ENCODE peak calls at places on chromosome 1, in six cellular contexts. G, C, W, R, D and Z are unnamed samples.

GRCh38 chr1:153058826-153059784 is 1.8 kb upstream of the SPRR2A start:
- DNase-seq in G (no peak), C (no peak), W (no peak), R (no peak), D (no peak), Z (no peak)

GRCh38 chr1:47846981-47847380 is 150.2 kb downstream of the TRABD2B start:
- DNase-seq in G (no peak), C (no peak), W (no peak), R (no peak), D (no peak), Z (no peak)

GRCh38 chr1:236808005-236808404 is 12.9 kb downstream of the MTR start:
- DNase-seq in G (no peak), C (no peak), W (no peak), R (no peak), D (no peak), Z (no peak)

GRCh38 chr1:43121251-43121650 is 50.8 kb downstream of the EBNA1BP2 start:
- DNase-seq in G (no peak), C (no peak), W (peak), R (no peak), D (no peak), Z (no peak)

GRCh38 chr1:180571060-180571831 is 12.5 kb downstream of the OVAAL start:
- DNase-seq in G (no peak), C (no peak), W (peak), R (peak), D (no peak), Z (no peak)

GRCh38 chr1:85615536-85615935 is 35.0 kb downstream of the CCN1 start:
- DNase-seq in G (no peak), C (no peak), W (no peak), R (no peak), D (no peak), Z (no peak)

GRCh38 chr1:151547119-151547899 is 7.2 kb downstream of the TUFT1 start:
- DNase-seq in G (no peak), C (no peak), W (peak), R (peak), D (peak), Z (peak)

GRCh38 chr1:53343831-53344668 is 16.2 kb upstream of the LRP8 start:
- DNase-seq in G (peak), C (no peak), W (no peak), R (peak), D (no peak), Z (peak)

GRCh38 chr1:55831759-55832158 is 616.6 kb upstream of the USP24 start:
- DNase-seq in G (no peak), C (no peak), W (no peak), R (no peak), D (no peak), Z (no peak)

GRCh38 chr1:85128296-85128695 is 72.5 kb downstream of the SYDE2 start:
- DNase-seq in G (no peak), C (no peak), W (peak), R (peak), D (no peak), Z (no peak)

GRCh38 chr1:55718758-55719671 is 503.9 kb upstream of the USP24 start:
- DNase-seq in G (peak), C (no peak), W (peak), R (peak), D (no peak), Z (peak)

GRCh38 chr1:150151291-150152181 is 1.8 kb downstream of the PLEKHO1 start:
- DNase-seq in G (peak), C (peak), W (no peak), R (peak), D (no peak), Z (no peak)

GRCh38 chr1:206832352-206832751 is 33.1 kb upstream of the IL20 start:
- DNase-seq in G (no peak), C (no peak), W (no peak), R (no peak), D (no peak), Z (no peak)

GRCh38 chr1:21669287-21670058 is at the start of gene RAP1GAP:
- DNase-seq in G (no peak), C (no peak), W (no peak), R (no peak), D (no peak), Z (peak)

GRCh38 chr1:182446033-182446669 is 3.8 kb upstream of the RGSL1 start:
- DNase-seq in G (no peak), C (peak), W (peak), R (peak), D (peak), Z (peak)

GRCh38 chr1:218496561-218496960 is 151.4 kb downstream of the TGFB2 start:
- DNase-seq in G (no peak), C (no peak), W (peak), R (peak), D (peak), Z (no peak)

GRCh38 chr1:61109910-61110309 is 27.5 kb downstream of the NFIA start:
- DNase-seq in G (no peak), C (no peak), W (no peak), R (no peak), D (no peak), Z (no peak)

GRCh38 chr1:155455588-155456195 is 106.9 kb downstream of the ASH1L start:
- DNase-seq in G (no peak), C (no peak), W (no peak), R (peak), D (no peak), Z (no peak)

GRCh38 chr1:248786106-248786665 is 30.6 kb upstream of the LYPD8 start:
- DNase-seq in G (no peak), C (no peak), W (peak), R (no peak), D (no peak), Z (no peak)

GRCh38 chr1:111754964-111755320 is 759 bp upstream of the DDX20 start:
- DNase-seq in G (peak), C (peak), W (peak), R (peak), D (no peak), Z (peak)

GRCh38 chr1:155975375-155976061 is 2.8 kb downstream of the ARHGEF2 start:
- DNase-seq in G (no peak), C (no peak), W (no peak), R (no peak), D (no peak), Z (no peak)

GRCh38 chr1:23793018-23793781 is 2.3 kb downstream of the LYPLA2 start:
- DNase-seq in G (peak), C (no peak), W (no peak), R (peak), D (no peak), Z (peak)

GRCh38 chr1:80445021-80445420 is 1355.7 kb upstream of the ADGRL2 start:
- DNase-seq in G (no peak), C (no peak), W (no peak), R (peak), D (peak), Z (no peak)

GRCh38 chr1:3640113-3640932 is 9.6 kb downstream of the WRAP73 start:
- DNase-seq in G (no peak), C (no peak), W (no peak), R (no peak), D (no peak), Z (no peak)

DNA sequence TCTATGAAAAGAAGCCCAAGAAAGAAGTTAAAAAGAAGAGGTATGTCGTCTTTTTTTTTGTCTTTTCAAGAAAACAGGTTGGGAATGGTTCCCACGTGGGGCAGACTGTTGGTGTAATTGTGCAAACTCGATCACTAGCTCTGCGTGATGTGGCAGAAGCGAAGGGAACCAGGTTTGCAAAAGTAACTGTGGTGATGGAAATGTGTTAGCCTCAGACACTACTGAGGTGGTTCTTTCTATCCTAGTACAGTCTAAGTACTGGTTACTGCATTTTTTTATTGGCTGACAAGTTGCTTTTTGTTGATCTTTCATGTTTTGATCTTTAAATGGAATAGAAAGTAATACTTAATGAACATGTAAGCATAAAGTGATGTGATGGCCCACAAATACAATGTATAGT is 8.8 kb downstream of the RPL5 start:
- DNase-seq in G (no peak), C (no peak), W (no peak), R (no peak), D (no peak), Z (no peak)
- TF ChIP-seq CTCF in G (no peak), C (no peak), W (no peak), R (no peak), D (no peak), Z (no peak)

DNA sequence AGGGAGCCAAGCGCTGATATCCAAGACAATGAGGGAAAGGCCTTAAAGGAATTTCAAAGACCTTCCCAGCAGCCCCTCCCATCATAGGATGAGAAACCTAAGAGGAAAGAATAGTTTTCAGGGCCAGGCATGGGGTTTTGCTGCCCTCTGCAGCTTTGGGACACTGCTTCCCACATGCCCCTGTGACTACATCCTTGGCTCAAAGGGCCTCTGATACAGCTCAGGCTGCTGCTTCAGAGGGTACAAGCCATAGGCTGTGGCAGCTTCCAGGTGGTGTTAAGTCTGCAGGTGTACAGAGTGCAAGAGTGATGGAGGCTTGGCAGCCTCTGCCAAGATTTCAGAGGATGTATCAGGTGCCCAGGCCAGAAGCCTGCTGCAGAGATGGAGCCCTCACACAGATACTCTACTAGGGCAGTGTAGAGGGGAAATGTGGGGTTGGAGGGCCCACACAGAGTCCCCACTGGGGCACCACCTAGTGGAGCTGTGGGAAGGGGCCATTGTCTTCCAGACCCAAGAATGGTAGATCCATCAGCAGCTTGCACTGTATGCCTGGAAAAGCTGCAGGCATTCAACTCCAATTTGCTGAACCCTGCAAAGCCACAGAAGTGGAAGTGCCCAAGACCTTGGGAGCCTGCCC is 125.8 kb downstream of the SLC45A1 start:
- DNase-seq in G (no peak), C (no peak), W (peak), R (no peak), D (no peak), Z (no peak)
- TF ChIP-seq CTCF in G (no peak), C (peak), W (peak), R (peak), D (peak), Z (no peak)

GRCh38 chr1:226403522-226404034 is 4.3 kb downstream of the PARP1 start:
- DNase-seq in G (no peak), C (peak), W (peak), R (peak), D (no peak), Z (no peak)
- TF ChIP-seq CTCF in G (no peak), C (peak), W (peak), R (peak), D (no peak), Z (no peak)

GRCh38 chr1:228102791-228103620 is at the start of gene C1orf35:
- DNase-seq in G (peak), C (peak), W (peak), R (peak), D (peak), Z (peak)

GRCh38 chr1:228100822-228101613 is 2.1 kb downstream of the C1orf35 start:
- DNase-seq in G (no peak), C (no peak), W (peak), R (no peak), D (no peak), Z (no peak)

GRCh38 chr1:228101614-228101993 is 1.5 kb downstream of the C1orf35 start:
- DNase-seq in G (peak), C (no peak), W (peak), R (no peak), D (no peak), Z (peak)

GRCh38 chr1:228104526-228105251 is 1.6 kb upstream of the C1orf35 start:
- DNase-seq in G (peak), C (no peak), W (peak), R (no peak), D (no peak), Z (no peak)

DNA sequence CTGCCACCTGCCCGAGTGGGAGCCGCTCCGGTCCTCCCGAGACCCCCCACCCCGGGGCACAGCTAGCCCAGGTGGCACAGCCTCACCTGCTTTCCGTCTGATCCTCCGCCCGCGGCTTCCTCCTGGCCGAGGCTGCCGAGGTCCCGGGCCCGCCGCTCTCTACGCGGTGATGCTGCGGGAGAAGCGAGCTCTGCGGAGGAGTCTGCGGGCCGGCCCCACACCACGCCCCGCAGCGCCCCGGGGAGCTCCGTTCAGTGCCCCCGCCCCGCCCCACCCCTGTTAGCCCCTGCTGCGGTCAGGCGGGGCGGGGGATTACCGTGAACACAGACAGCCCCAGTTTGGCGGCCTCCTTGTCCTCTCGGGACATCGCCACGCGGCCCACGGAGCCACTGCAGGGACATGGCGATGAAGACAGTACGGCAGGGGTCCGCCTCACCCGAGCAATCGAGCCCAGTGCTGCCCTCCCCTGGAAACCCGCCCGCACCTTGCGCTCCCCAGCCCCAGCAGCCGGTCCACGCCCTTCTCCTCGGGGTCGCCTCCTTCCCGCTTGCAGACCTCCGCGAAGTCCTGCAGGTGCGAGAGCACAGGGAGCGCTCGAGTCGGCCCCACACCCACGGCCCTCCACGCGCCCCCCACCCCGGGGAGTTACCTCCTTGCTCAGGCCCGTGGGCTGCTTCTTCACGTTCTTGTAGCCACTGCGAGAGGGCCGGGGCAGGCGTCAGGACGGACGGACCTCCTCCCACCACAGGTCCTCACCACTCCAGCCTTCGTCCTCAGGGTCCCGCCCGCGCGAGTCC is 933 bp downstream of the C1orf35 start:
- DNase-seq in G (peak), C (peak), W (peak), R (no peak), D (no peak), Z (peak)
- TF ChIP-seq CTCF in G (no peak), C (peak), W (peak), R (peak), D (no peak), Z (no peak)

DNA sequence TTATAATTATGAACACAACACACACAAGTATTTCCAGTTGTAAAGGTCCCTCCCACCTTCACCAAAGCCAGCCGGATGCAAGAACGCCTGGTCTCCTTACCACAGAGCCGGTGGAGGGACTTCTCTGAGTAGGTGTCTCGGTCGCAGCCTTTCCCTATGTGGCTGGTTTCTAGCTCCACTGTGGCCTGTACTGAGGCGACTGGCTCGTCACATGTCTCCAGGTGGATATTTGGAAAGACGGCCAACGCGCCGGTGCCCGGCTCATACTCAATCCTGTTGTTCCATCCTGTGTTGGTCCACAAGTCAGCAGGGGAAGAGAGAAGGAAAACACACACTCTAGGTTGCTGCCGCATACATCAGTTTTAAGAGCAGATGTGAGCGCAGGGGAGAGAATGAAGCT is 74.4 kb downstream of the CLSTN1 start:
- DNase-seq in G (no peak), C (no peak), W (no peak), R (no peak), D (no peak), Z (no peak)
- TF ChIP-seq CTCF in G (no peak), C (no peak), W (no peak), R (no peak), D (no peak), Z (no peak)

DNA sequence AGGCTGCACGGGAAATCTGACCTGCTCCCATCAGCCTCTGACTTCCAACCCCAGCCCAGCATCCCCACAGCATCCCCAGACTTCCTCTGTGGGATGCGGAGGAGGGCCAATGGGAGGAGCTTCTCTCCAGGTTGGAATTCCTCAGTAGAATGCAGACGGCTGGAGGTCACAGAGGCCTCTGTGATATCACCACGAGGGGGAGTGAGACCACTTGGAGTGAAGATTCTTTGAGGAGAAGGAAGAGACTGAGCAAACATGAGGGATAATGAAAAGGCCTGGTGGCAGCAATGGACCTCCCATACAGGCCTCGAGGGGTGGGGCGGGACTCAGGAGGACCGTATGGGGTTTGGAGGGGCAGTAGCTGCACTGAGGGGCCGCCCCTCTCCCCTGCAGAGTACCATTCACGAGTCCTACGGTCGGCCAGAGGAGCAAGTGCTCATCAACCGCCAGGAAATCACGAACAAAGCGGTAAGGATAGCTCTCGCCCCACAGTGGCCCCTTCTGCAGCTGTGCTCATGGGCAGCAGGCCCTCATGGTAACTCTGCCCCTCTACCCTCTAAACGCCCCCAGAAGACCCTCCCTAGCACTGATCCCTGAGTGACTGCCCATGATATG is at the start of gene CATSPER4:
- DNase-seq in G (no peak), C (peak), W (no peak), R (peak), D (no peak), Z (no peak)
- TF ChIP-seq CTCF in G (no peak), C (peak), W (no peak), R (peak), D (peak), Z (peak)

GRCh38 chr1:15741183-15741850 is 982 bp upstream of the TMEM82 start:
- DNase-seq in G (peak), C (peak), W (peak), R (peak), D (peak), Z (peak)
- TF ChIP-seq CTCF in G (peak), C (peak), W (peak), R (peak), D (peak), Z (peak)